ENCODE peak calls at places on chromosome 21, in seven cellular contexts. U is fibroblast of pulmonary artery, R is hepatic stellate cell, W is LoVo, E is OCI-LY7, T is astrocyte of the cerebellum, I is activated gamma-delta T cell treated with Interleukin-2 at 50 U/mL for 16 hours. V is an unnamed sample.

GRCh38 chr21:37365657-37366487 is 701 bp upstream of the DYRK1A start:
- DNase-seq in U (peak), R (peak), W (peak), E (peak), T (no peak), I (peak), V (peak)

GRCh38 chr21:26544208-26544607 is 28.9 kb downstream of the CYYR1 start:
- DNase-seq in U (no peak), R (no peak), W (no peak), E (no peak), T (no peak), I (no peak), V (no peak)

GRCh38 chr21:35006771-35007170 is 42.3 kb downstream of the RUNX1 start:
- DNase-seq in U (no peak), R (no peak), W (no peak), E (no peak), T (no peak), I (no peak), V (no peak)

GRCh38 chr21:34812510-34813265 is 143.9 kb downstream of the CLIC6 start:
- DNase-seq in U (peak), R (peak), W (no peak), E (no peak), T (peak), I (no peak), V (no peak)

GRCh38 chr21:27146268-27146667 is 179.4 kb upstream of the ADAMTS5 start:
- DNase-seq in U (no peak), R (no peak), W (no peak), E (no peak), T (no peak), I (no peak), V (no peak)

GRCh38 chr21:41715649-41716321 is 51.1 kb downstream of the RIPK4 start:
- DNase-seq in U (no peak), R (no peak), W (peak), E (no peak), T (no peak), I (no peak), V (no peak)

GRCh38 chr21:15743593-15743992 is 13.8 kb downstream of the USP25 start:
- DNase-seq in U (no peak), R (no peak), W (no peak), E (no peak), T (no peak), I (no peak), V (peak)

GRCh38 chr21:39003982-39004775 is 179.1 kb downstream of the PSMG1 start:
- DNase-seq in U (peak), R (peak), W (no peak), E (no peak), T (no peak), I (no peak), V (peak)

GRCh38 chr21:35488941-35489340 is 439.8 kb upstream of the RUNX1 start:
- DNase-seq in U (peak), R (no peak), W (no peak), E (no peak), T (no peak), I (no peak), V (no peak)